ENCODE peak calls at places on chromosomes 2 and 18, in five cellular contexts. K, J, L, F and N are unnamed samples. For H3K9me3, the result is how much of the 10 kb centered on the place peaks cover.

GRCh38 chr2:72770879-72771461 is 54.9 kb downstream of the EXOC6B start:
- DNase-seq in K (peak), J (peak), F (peak), L (peak), N (peak)

GRCh38 chr18:55912071-55912470 is 324.1 kb upstream of the TCF4 start:
- DNase-seq in F (peak), K (no peak), J (no peak), L (no peak), N (no peak)

GRCh38 chr2:170161516-170162260 is 16.3 kb upstream of the MYO3B start:
- DNase-seq in L (no peak), F (peak), K (no peak), J (no peak), N (no peak)

GRCh38 chr2:173192071-173192470 is 116.4 kb downstream of the MAP3K20 start:
- DNase-seq in F (no peak), L (no peak), K (no peak), J (no peak), N (no peak)

GRCh38 chr18:44342167-44342566 is 338.5 kb upstream of the SETBP1 start:
- DNase-seq in J (no peak), L (no peak), F (no peak), K (no peak), N (no peak)

GRCh38 chr2:7035884-7036283 is 118.7 kb downstream of the RNF144A start:
- DNase-seq in K (no peak), F (no peak), L (no peak), J (no peak), N (no peak)

GRCh38 chr2:215619022-215619958 is 183.4 kb upstream of the FN1 start:
- DNase-seq in K (peak), L (peak), F (no peak), J (peak), N (no peak)

GRCh38 chr2:236941106-236941505 is 144.6 kb upstream of the COPS8 start:
- DNase-seq in L (no peak), J (no peak), K (no peak), F (no peak), N (no peak)

GRCh38 chr2:84880395-84880644 is 564 bp downstream of the TRABD2A start:
- DNase-seq in L (no peak), J (no peak), K (no peak), F (no peak), N (no peak)
- H3K9me3 ChIP-seq in L (under half), J (under half), K (under half), F (under half), N (under half)

DNA sequence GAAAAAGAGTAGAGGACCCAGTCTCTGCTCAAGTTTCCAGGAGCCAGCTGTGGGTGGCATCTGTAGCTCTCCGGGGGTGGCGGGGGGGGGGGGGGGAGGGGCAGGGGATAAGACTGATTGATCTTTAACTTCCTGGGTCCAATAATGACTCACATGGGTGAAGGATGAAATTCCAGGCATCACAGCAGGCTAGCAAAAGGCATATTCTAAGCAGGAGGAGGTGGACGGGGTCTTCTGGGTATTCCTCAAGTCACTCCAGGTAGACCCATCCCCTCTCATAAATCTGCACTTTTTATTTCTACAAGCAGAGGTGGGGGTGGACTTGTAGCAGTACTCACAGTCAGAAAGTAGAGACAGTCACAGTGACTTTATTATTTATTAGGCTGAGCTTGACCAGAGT is 85.5 kb upstream of the TMEM247 start:
- DNase-seq in J (no peak), L (no peak), K (peak), F (peak), N (no peak)
- H3K27ac ChIP-seq in J (no peak), L (peak), K (peak), F (no peak), N (no peak)

DNA sequence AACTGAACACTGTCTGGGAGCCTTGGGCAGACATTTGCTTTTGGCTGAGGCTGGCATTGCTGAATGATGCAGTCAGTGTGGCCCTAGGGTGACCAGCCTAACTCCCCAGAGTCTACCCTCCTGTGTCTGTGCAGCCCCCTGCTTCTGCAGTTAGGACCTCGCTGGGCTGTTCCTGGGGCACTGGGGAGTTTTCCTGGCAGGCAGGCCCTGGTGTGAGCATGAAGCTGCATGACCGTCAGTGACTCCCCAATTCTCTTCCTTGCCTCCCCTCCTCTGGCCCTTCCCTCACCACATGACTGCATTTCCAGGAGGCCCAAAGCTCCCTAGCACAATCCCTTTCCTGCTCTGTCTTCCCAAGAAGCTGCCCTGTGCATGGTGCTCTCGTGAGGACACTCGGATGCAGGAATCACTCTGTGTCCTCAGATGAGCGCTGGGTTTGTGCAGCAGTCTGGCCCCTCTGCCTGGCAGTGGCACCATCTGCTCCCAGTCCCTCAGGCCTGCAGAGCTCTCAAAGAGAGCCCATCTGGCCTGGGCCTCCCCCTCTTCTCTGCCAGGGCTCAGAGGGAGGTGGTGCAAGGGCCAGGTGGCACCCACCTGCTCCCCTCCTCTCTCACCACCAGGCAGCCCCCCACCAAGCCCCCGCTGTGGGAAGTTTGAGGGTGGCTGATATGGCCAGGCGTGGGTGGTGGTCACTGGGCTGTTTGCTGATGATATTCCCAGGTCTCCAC is 125.5 kb upstream of the HS6ST1 start:
- DNase-seq in K (no peak), L (no peak), F (peak), J (no peak), N (no peak)
- TF ChIP-seq POLR2A in K (no peak), L (no peak), F (no peak), J (no peak), N (no peak)

GRCh38 chr2:234912437-234912836 is 39.4 kb upstream of the SH3BP4 start:
- DNase-seq in J (no peak), F (no peak), L (no peak), K (no peak), N (no peak)
- H3K9me3 ChIP-seq in J (under half), F (under half), L (under half), K (under half), N (under half)

DNA sequence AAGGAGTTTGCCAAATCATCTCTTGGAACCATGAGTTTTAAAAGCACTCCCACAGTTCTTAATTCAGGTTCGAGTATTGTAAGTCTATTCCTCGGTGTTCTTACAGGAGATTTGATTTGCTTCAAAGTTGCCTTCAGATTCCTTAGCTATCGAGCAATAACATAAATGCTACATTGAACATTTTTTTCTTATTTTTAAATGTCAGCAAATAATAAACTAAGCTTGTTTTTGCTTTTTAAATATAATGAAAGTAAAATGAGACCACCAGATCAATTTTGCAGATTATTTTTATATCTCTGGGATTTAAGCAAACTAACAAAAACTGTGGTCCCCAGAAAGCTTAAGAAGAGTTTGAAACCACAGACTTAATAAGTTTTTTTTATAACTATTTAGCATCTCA is 195.5 kb downstream of the LNPK start:
- DNase-seq in L (no peak), J (no peak), K (no peak), F (no peak), N (no peak)
- H3K27ac ChIP-seq in L (no peak), J (no peak), K (no peak), F (no peak), N (no peak)

GRCh38 chr2:164873096-164873670 is 31.6 kb upstream of the COBLL1 start:
- DNase-seq in L (no peak), J (no peak), F (no peak), K (no peak), N (no peak)

GRCh38 chr2:164871404-164871803 is 29.8 kb upstream of the COBLL1 start:
- DNase-seq in K (no peak), J (no peak), F (no peak), L (no peak), N (no peak)

GRCh38 chr2:164868563-164869419 is 27.2 kb upstream of the COBLL1 start:
- DNase-seq in K (no peak), L (no peak), J (no peak), F (no peak), N (no peak)

GRCh38 chr2:164867779-164868397 is 26.3 kb upstream of the COBLL1 start:
- DNase-seq in K (no peak), F (no peak), L (no peak), J (no peak), N (no peak)

GRCh38 chr2:164869420-164869772 is 27.8 kb upstream of the COBLL1 start:
- DNase-seq in F (no peak), L (no peak), K (no peak), J (no peak), N (no peak)
- TF ChIP-seq POLR2A in F (no peak), L (no peak), K (no peak), J (no peak), N (no peak)